ENCODE peak calls at places on chromosomes 6 and 20, in four cellular contexts. One of them, this sample, is unnamed. For H3K4me1, the result is how much of the 10 kb centered on the place peaks cover.

GRCh38 chr20:46998497-46999190 is 104.0 kb downstream of the EYA2 start:
- DNase-seq in A549: no peak
- DNase-seq in gastrocnemius medialis: no peak
- DNase-seq in CD8-positive, alpha-beta T cell: no peak
- DNase-seq in this sample: peak

GRCh38 chr6:133623065-133623464 is 265.8 kb upstream of the TCF21 start:
- DNase-seq in gastrocnemius medialis: peak
- DNase-seq in CD8-positive, alpha-beta T cell: no peak
- DNase-seq in A549: no peak
- DNase-seq in this sample: no peak

GRCh38 chr20:62426678-62427077 is 661 bp downstream of the RBBP8NL start:
- DNase-seq in A549: no peak
- DNase-seq in gastrocnemius medialis: no peak
- DNase-seq in CD8-positive, alpha-beta T cell: no peak
- DNase-seq in this sample: peak

GRCh38 chr20:20831794-20832193 is 119.3 kb upstream of the RALGAPA2 start:
- DNase-seq in CD8-positive, alpha-beta T cell: no peak
- DNase-seq in gastrocnemius medialis: no peak
- DNase-seq in A549: no peak
- DNase-seq in this sample: no peak

GRCh38 chr6:101392561-101393230 is 812 bp upstream of the GRIK2 start:
- DNase-seq in CD8-positive, alpha-beta T cell: no peak
- DNase-seq in gastrocnemius medialis: no peak
- DNase-seq in A549: no peak
- DNase-seq in this sample: no peak

GRCh38 chr6:49151957-49152356 is 311.1 kb downstream of the MMUT start:
- DNase-seq in A549: no peak
- DNase-seq in CD8-positive, alpha-beta T cell: no peak
- DNase-seq in gastrocnemius medialis: no peak
- DNase-seq in this sample: no peak

GRCh38 chr20:10089871-10090587 is 55.2 kb downstream of the ANKEF1 start:
- DNase-seq in A549: no peak
- DNase-seq in gastrocnemius medialis: no peak
- DNase-seq in CD8-positive, alpha-beta T cell: no peak
- DNase-seq in this sample: no peak

GRCh38 chr6:126657556-126658129 is 317.7 kb downstream of the CENPW start:
- DNase-seq in gastrocnemius medialis: no peak
- DNase-seq in CD8-positive, alpha-beta T cell: no peak
- DNase-seq in A549: peak
- DNase-seq in this sample: no peak

GRCh38 chr20:51640743-51641142 is 98.2 kb upstream of the NFATC2 start:
- DNase-seq in A549: no peak
- DNase-seq in gastrocnemius medialis: no peak
- DNase-seq in CD8-positive, alpha-beta T cell: no peak
- DNase-seq in this sample: no peak

GRCh38 chr6:3751019-3751729 is at the start of gene PXDC1:
- DNase-seq in CD8-positive, alpha-beta T cell: peak
- DNase-seq in A549: no peak
- DNase-seq in gastrocnemius medialis: no peak
- DNase-seq in this sample: peak

GRCh38 chr6:127297502-127298070 is 30.9 kb downstream of the RNF146 start:
- DNase-seq in gastrocnemius medialis: no peak
- DNase-seq in CD8-positive, alpha-beta T cell: no peak
- DNase-seq in A549: no peak
- DNase-seq in this sample: no peak

GRCh38 chr6:37259191-37259590 is 1.2 kb upstream of the TMEM217 start:
- DNase-seq in A549: no peak
- DNase-seq in CD8-positive, alpha-beta T cell: no peak
- DNase-seq in gastrocnemius medialis: no peak
- DNase-seq in this sample: no peak

GRCh38 chr6:111721677-111722219 is 116.1 kb upstream of the TRAF3IP2 start:
- DNase-seq in gastrocnemius medialis: peak
- DNase-seq in CD8-positive, alpha-beta T cell: peak
- DNase-seq in A549: peak
- DNase-seq in this sample: peak

GRCh38 chr6:113994934-113995342 is 24.0 kb upstream of the HDAC2 start:
- DNase-seq in CD8-positive, alpha-beta T cell: peak
- DNase-seq in gastrocnemius medialis: no peak
- DNase-seq in A549: peak
- DNase-seq in this sample: peak

GRCh38 chr6:2819891-2820814 is 21.5 kb downstream of the SERPINB1 start:
- DNase-seq in gastrocnemius medialis: no peak
- DNase-seq in CD8-positive, alpha-beta T cell: no peak
- DNase-seq in A549: no peak
- DNase-seq in this sample: no peak

GRCh38 chr6:23413327-23414203 is 712.5 kb upstream of the NRSN1 start:
- DNase-seq in A549: no peak
- DNase-seq in CD8-positive, alpha-beta T cell: no peak
- DNase-seq in gastrocnemius medialis: no peak
- DNase-seq in this sample: no peak

DNA sequence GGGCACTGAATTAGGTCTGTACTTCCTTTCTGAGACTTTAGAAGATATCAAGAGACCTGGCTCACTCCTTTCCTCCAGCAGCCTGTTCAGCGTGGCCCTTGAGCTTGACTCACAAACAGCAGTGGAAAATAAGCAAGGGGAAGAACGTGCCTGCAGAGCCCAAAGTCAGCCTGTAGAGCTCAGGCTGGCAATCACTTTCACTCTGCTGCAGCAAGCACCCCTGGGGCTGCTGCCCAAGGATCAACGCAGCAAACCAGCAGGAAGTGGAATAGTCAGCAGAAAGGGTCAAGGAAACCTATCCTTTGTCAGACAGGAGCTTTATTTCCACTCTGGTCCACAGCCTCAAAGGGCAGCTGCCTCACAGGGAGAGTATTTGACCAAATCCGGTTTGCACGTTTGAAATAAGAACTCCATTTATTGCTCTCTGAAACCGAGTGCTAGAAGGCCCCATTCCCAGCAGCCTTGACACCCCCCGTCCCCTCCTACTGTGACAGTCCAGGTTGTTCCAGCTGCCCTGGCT is 77.4 kb downstream of the PRDM1 start:
- DNase-seq in A549: no peak
- DNase-seq in gastrocnemius medialis: no peak
- DNase-seq in CD8-positive, alpha-beta T cell: peak
- DNase-seq in this sample: no peak
- TF ChIP-seq CTCF in A549: no peak
- TF ChIP-seq CTCF in gastrocnemius medialis: no peak
- TF ChIP-seq CTCF in CD8-positive, alpha-beta T cell: no peak
- TF ChIP-seq CTCF in this sample: no peak

GRCh38 chr6:139759086-139759485 is 384.6 kb upstream of the CITED2 start:
- DNase-seq in A549: no peak
- DNase-seq in CD8-positive, alpha-beta T cell: no peak
- DNase-seq in gastrocnemius medialis: no peak
- DNase-seq in this sample: no peak

GRCh38 chr6:139756381-139756780 is 381.9 kb upstream of the CITED2 start:
- DNase-seq in gastrocnemius medialis: no peak
- DNase-seq in CD8-positive, alpha-beta T cell: no peak
- DNase-seq in A549: no peak
- DNase-seq in this sample: no peak

GRCh38 chr6:139754898-139755754 is 380.7 kb upstream of the CITED2 start:
- DNase-seq in A549: no peak
- DNase-seq in gastrocnemius medialis: peak
- DNase-seq in CD8-positive, alpha-beta T cell: no peak
- DNase-seq in this sample: no peak

GRCh38 chr6:139762587-139763031 is 388.2 kb upstream of the CITED2 start:
- DNase-seq in CD8-positive, alpha-beta T cell: no peak
- DNase-seq in A549: no peak
- DNase-seq in gastrocnemius medialis: peak
- DNase-seq in this sample: peak

GRCh38 chr6:139757766-139758655 is 383.6 kb upstream of the CITED2 start:
- DNase-seq in gastrocnemius medialis: peak
- DNase-seq in CD8-positive, alpha-beta T cell: no peak
- DNase-seq in A549: no peak
- DNase-seq in this sample: no peak
- H3K4me1 ChIP-seq in gastrocnemius medialis: half or more
- H3K4me1 ChIP-seq in CD8-positive, alpha-beta T cell: under half
- H3K4me1 ChIP-seq in A549: under half
- H3K4me1 ChIP-seq in this sample: half or more

GRCh38 chr6:47521966-47522365 is 44.4 kb downstream of the CD2AP start:
- DNase-seq in A549: no peak
- DNase-seq in CD8-positive, alpha-beta T cell: no peak
- DNase-seq in gastrocnemius medialis: no peak
- DNase-seq in this sample: no peak
- H3K27ac ChIP-seq in A549: no peak
- H3K27ac ChIP-seq in CD8-positive, alpha-beta T cell: no peak
- H3K27ac ChIP-seq in gastrocnemius medialis: no peak
- H3K27ac ChIP-seq in this sample: no peak

GRCh38 chr20:44074252-44075151 is 112.5 kb downstream of the JPH2 start:
- DNase-seq in A549: no peak
- DNase-seq in gastrocnemius medialis: peak
- DNase-seq in CD8-positive, alpha-beta T cell: no peak
- DNase-seq in this sample: no peak
- TF ChIP-seq CTCF in A549: no peak
- TF ChIP-seq CTCF in gastrocnemius medialis: no peak
- TF ChIP-seq CTCF in CD8-positive, alpha-beta T cell: no peak
- TF ChIP-seq CTCF in this sample: no peak

GRCh38 chr6:25535302-25536225 is 116.5 kb upstream of the SCGN start:
- DNase-seq in CD8-positive, alpha-beta T cell: no peak
- DNase-seq in gastrocnemius medialis: no peak
- DNase-seq in A549: no peak
- DNase-seq in this sample: no peak
- H3K4me1 ChIP-seq in CD8-positive, alpha-beta T cell: under half
- H3K4me1 ChIP-seq in gastrocnemius medialis: under half
- H3K4me1 ChIP-seq in A549: under half
- H3K4me1 ChIP-seq in this sample: under half

GRCh38 chr6:1110164-1110563 is 201.7 kb upstream of the FOXQ1 start:
- DNase-seq in gastrocnemius medialis: no peak
- DNase-seq in CD8-positive, alpha-beta T cell: no peak
- DNase-seq in A549: no peak
- DNase-seq in this sample: no peak
- H3K27ac ChIP-seq in gastrocnemius medialis: no peak
- H3K27ac ChIP-seq in CD8-positive, alpha-beta T cell: no peak
- H3K27ac ChIP-seq in A549: no peak
- H3K27ac ChIP-seq in this sample: no peak

GRCh38 chr6:84967389-84967788 is 203.0 kb upstream of the TBX18 start:
- DNase-seq in gastrocnemius medialis: no peak
- DNase-seq in CD8-positive, alpha-beta T cell: no peak
- DNase-seq in A549: peak
- DNase-seq in this sample: no peak
- TF ChIP-seq CTCF in gastrocnemius medialis: no peak
- TF ChIP-seq CTCF in CD8-positive, alpha-beta T cell: no peak
- TF ChIP-seq CTCF in A549: peak
- TF ChIP-seq CTCF in this sample: no peak